ENCODE peak calls at places on chromosome 9, in ten cellular contexts. F is IMR-90; Y is colonic mucosa; I is pancreas; B is CD8-positive, alpha-beta T cell; E is upper lobe of right lung; Z is mesendoderm; J is CD4-positive, alpha-beta T cell; P is DND-41; W is CD4-positive, alpha-beta memory T cell. G is an unnamed sample.

GRCh38 chr9:105242557-105242956 is 1.9 kb upstream of the SLC44A1 start:
- DNase-seq in Z (peak), E (no peak), J (no peak), P (no peak), B (no peak), Y (no peak), W (no peak), F (no peak), I (no peak), G (no peak)

GRCh38 chr9:27003406-27004147 is 1.9 kb downstream of the LRRC19 start:
- DNase-seq in I (no peak), Z (peak), E (no peak), Y (peak), W (no peak), F (no peak), B (no peak), J (no peak), P (no peak), G (no peak)

GRCh38 chr9:98538626-98539031 is 170.1 kb downstream of the GABBR2 start:
- DNase-seq in Y (no peak), F (peak), W (no peak), P (no peak), J (no peak), E (peak), Z (no peak), I (no peak), B (no peak), G (no peak)

GRCh38 chr9:373759-374206 is 159.1 kb downstream of the DOCK8 start:
- DNase-seq in P (no peak), F (no peak), W (no peak), Z (no peak), I (no peak), J (no peak), B (no peak), E (no peak), Y (no peak), G (no peak)

GRCh38 chr9:84397822-84398221 is 57.3 kb upstream of the SLC28A3 start:
- DNase-seq in W (no peak), E (no peak), B (no peak), J (no peak), Y (no peak), I (no peak), Z (peak), F (peak), P (no peak), G (no peak)

GRCh38 chr9:98368366-98369065 is 113.1 kb upstream of the TBC1D2 start:
- DNase-seq in W (no peak), B (no peak), F (peak), Y (no peak), I (no peak), P (no peak), E (peak), Z (peak), J (no peak), G (no peak)

GRCh38 chr9:5326893-5327548 is 12.7 kb downstream of the RLN1 start:
- DNase-seq in J (peak), F (peak), B (peak), W (peak), I (peak), E (peak), P (no peak), Y (peak), Z (peak), G (no peak)

GRCh38 chr9:127754099-127754760 is 19.1 kb upstream of the TOR2A start:
- DNase-seq in Y (no peak), I (no peak), F (no peak), B (no peak), W (no peak), P (no peak), J (no peak), Z (peak), E (no peak), G (no peak)

GRCh38 chr9:111005711-111006482 is 32.4 kb downstream of the LPAR1 start:
- DNase-seq in I (no peak), J (no peak), B (no peak), Z (no peak), P (no peak), F (peak), W (no peak), Y (no peak), E (no peak), G (no peak)

GRCh38 chr9:98603821-98604383 is 104.8 kb downstream of the GABBR2 start:
- DNase-seq in I (no peak), Y (no peak), W (no peak), P (no peak), F (peak), Z (no peak), E (no peak), B (no peak), J (no peak), G (no peak)

GRCh38 chr9:22342489-22343217 is 104.0 kb upstream of the DMRTA1 start:
- DNase-seq in Z (peak), J (no peak), I (no peak), W (no peak), Y (no peak), P (no peak), B (no peak), F (peak), E (no peak), G (no peak)

GRCh38 chr9:115231116-115231515 is 113.2 kb upstream of the TNC start:
- DNase-seq in P (no peak), W (no peak), I (no peak), F (no peak), Z (no peak), B (no peak), J (no peak), E (no peak), Y (no peak), G (no peak)

GRCh38 chr9:131013015-131013755 is 4.2 kb downstream of the LAMC3 start:
- DNase-seq in F (no peak), B (no peak), I (no peak), W (no peak), Y (no peak), J (no peak), Z (no peak), P (no peak), E (no peak), G (no peak)

GRCh38 chr9:73118898-73119554 is 32.6 kb upstream of the ANXA1 start:
- DNase-seq in J (no peak), B (no peak), F (peak), E (no peak), W (no peak), Y (no peak), Z (peak), I (no peak), P (no peak), G (no peak)

GRCh38 chr9:130330202-130330601 is 64.6 kb downstream of the HMCN2 start:
- DNase-seq in Y (no peak), W (no peak), F (no peak), I (no peak), P (no peak), J (no peak), B (no peak), E (peak), Z (no peak), G (no peak)

GRCh38 chr9:93126825-93127368 is 7.2 kb downstream of the NINJ1 start:
- DNase-seq in P (no peak), Y (no peak), W (peak), Z (peak), E (peak), J (no peak), B (no peak), I (no peak), F (no peak), G (peak)

GRCh38 chr9:88387733-88388202 is 476 bp upstream of the SPIN1 start:
- DNase-seq in B (peak), P (no peak), Z (peak), I (no peak), E (peak), Y (peak), W (no peak), F (peak), J (peak), G (no peak)

GRCh38 chr9:8558176-8558575 is 758.6 kb upstream of the DMAC1 start:
- DNase-seq in W (no peak), P (no peak), I (no peak), F (peak), Z (peak), J (no peak), B (no peak), E (no peak), Y (no peak), G (no peak)

GRCh38 chr9:136621019-136621733 is 41.5 kb upstream of the EGFL7 start:
- DNase-seq in Z (no peak), W (peak), B (no peak), Y (no peak), E (no peak), J (no peak), F (no peak), P (no peak), I (no peak), G (no peak)

GRCh38 chr9:77810047-77810446 is 161.9 kb upstream of the GNA14 start:
- DNase-seq in F (no peak), P (no peak), B (no peak), E (no peak), I (no peak), Y (no peak), J (no peak), Z (no peak), W (no peak), G (no peak)

GRCh38 chr9:10612649-10613398 is at the start of gene PTPRD:
- DNase-seq in W (no peak), B (no peak), E (peak), J (no peak), F (peak), P (no peak), Y (peak), Z (peak), I (peak), G (no peak)

GRCh38 chr9:100575765-100576368 is 2.0 kb upstream of the CAVIN4 start:
- DNase-seq in Y (no peak), F (peak), E (no peak), P (no peak), J (no peak), I (no peak), B (no peak), W (no peak), Z (no peak), G (no peak)

GRCh38 chr9:106921341-106921899 is 58.5 kb downstream of the ZNF462 start:
- DNase-seq in B (no peak), P (peak), W (no peak), Z (peak), E (no peak), J (peak), Y (peak), I (no peak), F (peak), G (no peak)

GRCh38 chr9:88258587-88258986 is 120.3 kb upstream of the SPATA31C2 start:
- DNase-seq in Z (no peak), W (no peak), J (no peak), Y (no peak), P (no peak), I (peak), B (no peak), E (no peak), F (no peak), G (peak)

GRCh38 chr9:111483419-111483861 is 743 bp downstream of the ECPAS start:
- DNase-seq in E (peak), F (no peak), Z (no peak), Y (no peak), J (peak), I (peak), W (peak), P (no peak), B (peak), G (no peak)

GRCh38 chr9:132896906-132897305 is 18.2 kb downstream of the SPACA9 start:
- DNase-seq in Y (no peak), I (no peak), P (no peak), B (no peak), F (peak), W (no peak), J (no peak), E (no peak), Z (no peak), G (no peak)

GRCh38 chr9:95764920-95765319 is 110.6 kb upstream of the ERCC6L2 start:
- DNase-seq in F (no peak), B (no peak), I (no peak), J (no peak), P (no peak), E (no peak), Z (no peak), W (no peak), Y (no peak), G (no peak)

GRCh38 chr9:108884701-108885100 is 22.6 kb downstream of the ACTL7A start:
- DNase-seq in Y (no peak), E (no peak), W (no peak), Z (no peak), I (no peak), P (no peak), F (no peak), J (no peak), B (no peak), G (no peak)

GRCh38 chr9:108882052-108882888 is 20.2 kb downstream of the ACTL7A start:
- DNase-seq in F (no peak), W (no peak), Y (no peak), B (no peak), E (no peak), P (no peak), Z (no peak), I (no peak), J (no peak), G (no peak)

GRCh38 chr9:108883085-108883484 is 21.0 kb downstream of the ACTL7A start:
- DNase-seq in B (no peak), I (no peak), E (no peak), Z (no peak), J (no peak), W (no peak), P (no peak), Y (no peak), F (no peak), G (no peak)

GRCh38 chr9:108889649-108890067 is 27.6 kb downstream of the ACTL7A start:
- DNase-seq in E (no peak), F (peak), I (no peak), W (no peak), P (no peak), Y (no peak), J (no peak), Z (peak), B (no peak), G (no peak)

GRCh38 chr9:108885643-108886348 is 23.7 kb downstream of the ACTL7A start:
- DNase-seq in F (peak), P (peak), Y (peak), I (peak), E (no peak), W (no peak), B (peak), J (no peak), Z (peak), G (no peak)
- H3K27ac ChIP-seq in F (no peak), P (no peak), Y (no peak), I (peak), E (no peak), W (no peak), B (no peak), J (no peak), Z (no peak), G (no peak)

GRCh38 chr9:125233678-125234077 is 7.5 kb downstream of the HSPA5 start:
- DNase-seq in E (no peak), Z (no peak), I (no peak), Y (no peak), W (no peak), F (peak), J (no peak), P (no peak), B (no peak), G (no peak)
- H3K27ac ChIP-seq in E (no peak), Z (no peak), I (no peak), Y (no peak), W (no peak), F (no peak), J (no peak), P (no peak), B (no peak), G (no peak)

DNA sequence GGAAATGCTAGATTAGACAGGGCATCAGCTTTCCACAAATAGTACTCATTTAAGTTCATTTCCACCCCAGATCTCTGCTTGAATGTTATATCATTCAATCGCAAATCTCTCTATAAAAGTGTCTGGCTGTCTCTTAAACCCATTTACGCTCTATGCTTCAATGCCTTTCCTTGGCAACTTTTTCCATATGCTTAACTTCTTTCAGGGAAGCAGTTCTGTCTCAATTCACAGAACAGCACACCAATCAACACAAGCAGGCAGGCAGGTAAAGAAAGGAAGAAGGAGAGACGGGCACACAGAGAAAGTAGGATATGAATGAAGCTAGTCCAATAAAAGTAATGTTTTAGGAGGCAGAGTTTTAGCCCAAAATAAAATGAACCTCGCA is 243.1 kb downstream of the DENND1A start:
- DNase-seq in E (no peak), J (no peak), P (no peak), Z (no peak), F (no peak), I (no peak), Y (no peak), W (no peak), B (no peak), G (no peak)
- H3K27ac ChIP-seq in E (no peak), J (no peak), P (no peak), Z (no peak), F (no peak), I (no peak), Y (peak), W (no peak), B (no peak), G (no peak)

GRCh38 chr9:14180942-14181270 is 133.0 kb downstream of the NFIB start:
- DNase-seq in B (no peak), W (no peak), I (no peak), P (no peak), E (no peak), Z (no peak), Y (no peak), J (no peak), F (no peak), G (no peak)
- H3K27ac ChIP-seq in B (no peak), W (no peak), I (peak), P (no peak), E (peak), Z (no peak), Y (peak), J (no peak), F (no peak), G (peak)

G was measured in thoracic aorta.